ENCODE peak calls at places on chromosomes 2 and 18, in six cellular contexts. One of them, this sample, is unnamed.

GRCh38 chr2:240965905-240966456 is 32.4 kb upstream of the SNED1 start:
- DNase-seq in RWPE1: no peak
- DNase-seq in Right ventricle myocardium superior: peak
- DNase-seq in dermis microvascular lymphatic vessel endothelial cell: no peak
- DNase-seq in NCI-H69: no peak
- DNase-seq in fibroblast of pulmonary artery: no peak
- DNase-seq in this sample: no peak

GRCh38 chr18:12048010-12048826 is 45.4 kb upstream of the ANKRD62 start:
- DNase-seq in Right ventricle myocardium superior: no peak
- DNase-seq in dermis microvascular lymphatic vessel endothelial cell: no peak
- DNase-seq in fibroblast of pulmonary artery: no peak
- DNase-seq in RWPE1: no peak
- DNase-seq in NCI-H69: no peak
- DNase-seq in this sample: no peak

GRCh38 chr2:170498559-170498958 is 216.6 kb upstream of the SP5 start:
- DNase-seq in fibroblast of pulmonary artery: no peak
- DNase-seq in Right ventricle myocardium superior: no peak
- DNase-seq in NCI-H69: peak
- DNase-seq in RWPE1: no peak
- DNase-seq in dermis microvascular lymphatic vessel endothelial cell: no peak
- DNase-seq in this sample: no peak

GRCh38 chr2:10530607-10531239 is 82.6 kb upstream of the ODC1 start:
- DNase-seq in dermis microvascular lymphatic vessel endothelial cell: no peak
- DNase-seq in RWPE1: no peak
- DNase-seq in Right ventricle myocardium superior: no peak
- DNase-seq in NCI-H69: no peak
- DNase-seq in fibroblast of pulmonary artery: no peak
- DNase-seq in this sample: no peak

GRCh38 chr2:98634406-98635092 is 26.2 kb downstream of the UNC50 start:
- DNase-seq in RWPE1: no peak
- DNase-seq in Right ventricle myocardium superior: no peak
- DNase-seq in dermis microvascular lymphatic vessel endothelial cell: no peak
- DNase-seq in fibroblast of pulmonary artery: no peak
- DNase-seq in NCI-H69: peak
- DNase-seq in this sample: no peak

GRCh38 chr2:8135051-8135675 is 546.7 kb upstream of the ID2 start:
- DNase-seq in NCI-H69: peak
- DNase-seq in fibroblast of pulmonary artery: no peak
- DNase-seq in RWPE1: no peak
- DNase-seq in dermis microvascular lymphatic vessel endothelial cell: no peak
- DNase-seq in Right ventricle myocardium superior: peak
- DNase-seq in this sample: no peak

GRCh38 chr2:100041946-100042345 is 100.4 kb downstream of the AFF3 start:
- DNase-seq in RWPE1: no peak
- DNase-seq in dermis microvascular lymphatic vessel endothelial cell: no peak
- DNase-seq in Right ventricle myocardium superior: no peak
- DNase-seq in NCI-H69: no peak
- DNase-seq in fibroblast of pulmonary artery: no peak
- DNase-seq in this sample: no peak

GRCh38 chr2:197576631-197577030 is 60.8 kb downstream of the MOB4 start:
- DNase-seq in fibroblast of pulmonary artery: peak
- DNase-seq in Right ventricle myocardium superior: no peak
- DNase-seq in dermis microvascular lymphatic vessel endothelial cell: peak
- DNase-seq in NCI-H69: no peak
- DNase-seq in RWPE1: no peak
- DNase-seq in this sample: no peak

GRCh38 chr2:212157011-212157410 is 381.6 kb downstream of the ERBB4 start:
- DNase-seq in Right ventricle myocardium superior: no peak
- DNase-seq in RWPE1: no peak
- DNase-seq in fibroblast of pulmonary artery: peak
- DNase-seq in dermis microvascular lymphatic vessel endothelial cell: no peak
- DNase-seq in NCI-H69: no peak
- DNase-seq in this sample: peak

GRCh38 chr2:10580170-10580539 is 109.6 kb downstream of the NOL10 start:
- DNase-seq in NCI-H69: peak
- DNase-seq in dermis microvascular lymphatic vessel endothelial cell: no peak
- DNase-seq in RWPE1: no peak
- DNase-seq in fibroblast of pulmonary artery: no peak
- DNase-seq in Right ventricle myocardium superior: no peak
- DNase-seq in this sample: no peak

GRCh38 chr2:84849271-84849952 is 31.5 kb downstream of the TRABD2A start:
- DNase-seq in RWPE1: peak
- DNase-seq in NCI-H69: peak
- DNase-seq in fibroblast of pulmonary artery: no peak
- DNase-seq in dermis microvascular lymphatic vessel endothelial cell: no peak
- DNase-seq in Right ventricle myocardium superior: no peak
- DNase-seq in this sample: no peak

GRCh38 chr2:8176837-8177236 is 505.0 kb upstream of the ID2 start:
- DNase-seq in fibroblast of pulmonary artery: no peak
- DNase-seq in RWPE1: no peak
- DNase-seq in dermis microvascular lymphatic vessel endothelial cell: no peak
- DNase-seq in Right ventricle myocardium superior: no peak
- DNase-seq in NCI-H69: no peak
- DNase-seq in this sample: no peak

GRCh38 chr2:219218279-219219112 is at the start of gene ABCB6:
- DNase-seq in NCI-H69: peak
- DNase-seq in RWPE1: peak
- DNase-seq in dermis microvascular lymphatic vessel endothelial cell: peak
- DNase-seq in Right ventricle myocardium superior: peak
- DNase-seq in fibroblast of pulmonary artery: peak
- DNase-seq in this sample: peak

GRCh38 chr2:10297950-10298349 is 4.8 kb upstream of the HPCAL1 start:
- DNase-seq in RWPE1: peak
- DNase-seq in Right ventricle myocardium superior: no peak
- DNase-seq in dermis microvascular lymphatic vessel endothelial cell: peak
- DNase-seq in NCI-H69: no peak
- DNase-seq in fibroblast of pulmonary artery: peak
- DNase-seq in this sample: peak

GRCh38 chr2:174477772-174478171 is 9.1 kb downstream of the GPR155 start:
- DNase-seq in Right ventricle myocardium superior: no peak
- DNase-seq in dermis microvascular lymphatic vessel endothelial cell: no peak
- DNase-seq in NCI-H69: peak
- DNase-seq in fibroblast of pulmonary artery: no peak
- DNase-seq in RWPE1: no peak
- DNase-seq in this sample: no peak

GRCh38 chr18:46452820-46453219 is 204.2 kb downstream of the LOXHD1 start:
- DNase-seq in NCI-H69: peak
- DNase-seq in Right ventricle myocardium superior: no peak
- DNase-seq in RWPE1: peak
- DNase-seq in fibroblast of pulmonary artery: no peak
- DNase-seq in dermis microvascular lymphatic vessel endothelial cell: no peak
- DNase-seq in this sample: peak

GRCh38 chr2:217523246-217523645 is 479.5 kb downstream of the TNS1 start:
- DNase-seq in fibroblast of pulmonary artery: no peak
- DNase-seq in dermis microvascular lymphatic vessel endothelial cell: no peak
- DNase-seq in NCI-H69: no peak
- DNase-seq in RWPE1: no peak
- DNase-seq in Right ventricle myocardium superior: peak
- DNase-seq in this sample: no peak

GRCh38 chr2:218879881-218880748 is 537 bp upstream of the WNT10A start:
- DNase-seq in NCI-H69: peak
- DNase-seq in Right ventricle myocardium superior: peak
- DNase-seq in RWPE1: peak
- DNase-seq in fibroblast of pulmonary artery: no peak
- DNase-seq in dermis microvascular lymphatic vessel endothelial cell: no peak
- DNase-seq in this sample: no peak

GRCh38 chr2:43898134-43898957 is 59.6 kb downstream of the ABCG8 start:
- DNase-seq in fibroblast of pulmonary artery: no peak
- DNase-seq in NCI-H69: peak
- DNase-seq in Right ventricle myocardium superior: no peak
- DNase-seq in dermis microvascular lymphatic vessel endothelial cell: no peak
- DNase-seq in RWPE1: no peak
- DNase-seq in this sample: no peak

GRCh38 chr2:8532408-8532807 is 149.4 kb upstream of the ID2 start:
- DNase-seq in dermis microvascular lymphatic vessel endothelial cell: no peak
- DNase-seq in NCI-H69: no peak
- DNase-seq in fibroblast of pulmonary artery: no peak
- DNase-seq in Right ventricle myocardium superior: no peak
- DNase-seq in RWPE1: no peak
- DNase-seq in this sample: no peak

GRCh38 chr2:1990724-1991123 is 246.4 kb upstream of the PXDN start:
- DNase-seq in Right ventricle myocardium superior: peak
- DNase-seq in NCI-H69: peak
- DNase-seq in RWPE1: no peak
- DNase-seq in fibroblast of pulmonary artery: peak
- DNase-seq in dermis microvascular lymphatic vessel endothelial cell: peak
- DNase-seq in this sample: no peak

This sample was measured in foreskin keratinocyte.